ENCODE peak calls at places on chromosomes 16 and 17, in ten cellular contexts. E is fibroblast of lung; A is H7; S is cardiac muscle cell; X is heart left ventricle; V is NCI-H1092; U is activated CD8-positive, alpha-beta memory T cell treated with anti-CD3 and anti-CD28 coated beads, Interleukin-2, amount 50 U/mL, for 48 hours; Z is right lobe of liver; Q is endodermal cell; T is lung. J is an unnamed sample.

GRCh38 chr16:88941051-88941932 is 35.7 kb downstream of the CBFA2T3 start:
- DNase-seq in E (no peak), A (peak; percentile 88), S (peak; percentile 77), X (peak; percentile 63), V (no peak), U (no peak), Z (no peak), Q (peak; percentile 64), T (no peak), J (no peak)

GRCh38 chr16:80752563-80752962 is 51.8 kb downstream of the CDYL2 start:
- DNase-seq in E (no peak), A (no peak), S (no peak), X (no peak), V (no peak), U (no peak), Z (no peak), Q (no peak), T (no peak), J (no peak)

GRCh38 chr16:85381738-85382592 is 231.2 kb upstream of the GSE1 start:
- DNase-seq in E (no peak), A (no peak), S (peak; percentile 58), X (no peak), V (peak; percentile 31), U (no peak), Z (no peak), Q (no peak), T (no peak), J (no peak)

GRCh38 chr16:1678500-1679098 is 520 bp downstream of the JPT2 start:
- DNase-seq in E (peak; percentile 31), A (peak; percentile 66), S (peak; percentile 40), X (peak; percentile 35), V (no peak), U (peak; percentile 73), Z (peak; percentile 74), Q (peak; percentile 60), T (peak; percentile 38), J (peak; percentile 31)

GRCh38 chr17:37180371-37180770 is 195.4 kb upstream of the C17orf78 start:
- DNase-seq in E (peak; percentile 8), A (no peak), S (no peak), X (no peak), V (no peak), U (no peak), Z (no peak), Q (no peak), T (no peak), J (no peak)

GRCh38 chr16:35154627-35155026 is 1695.2 kb downstream of the TP53TG3F start:
- DNase-seq in E (no peak), A (no peak), S (no peak), X (no peak), V (no peak), U (no peak), Z (no peak), Q (no peak), T (no peak), J (no peak)

GRCh38 chr16:89507219-89507833 is 877 bp upstream of the SPG7 start:
- DNase-seq in E (peak; percentile 18), A (no peak), S (no peak), X (no peak), V (no peak), U (no peak), Z (no peak), Q (no peak), T (no peak), J (no peak)

GRCh38 chr16:4404247-4404966 is 12.0 kb downstream of the CORO7 start:
- DNase-seq in E (no peak), A (peak; percentile 96), S (peak; percentile 72), X (no peak), V (no peak), U (peak; percentile 66), Z (no peak), Q (peak; percentile 97), T (no peak), J (peak; percentile 76)

GRCh38 chr16:49964316-49964715 is 60.7 kb upstream of the CNEP1R1 start:
- DNase-seq in E (no peak), A (no peak), S (no peak), X (no peak), V (no peak), U (no peak), Z (no peak), Q (no peak), T (no peak), J (no peak)

GRCh38 chr17:74531231-74531761 is at the start of gene CD300LB:
- DNase-seq in E (no peak), A (peak; percentile 13), S (no peak), X (peak; percentile 3), V (no peak), U (peak; percentile 38), Z (no peak), Q (peak; percentile 41), T (no peak), J (no peak)

GRCh38 chr17:79529661-79530081 is 81.2 kb downstream of the RBFOX3 start:
- DNase-seq in E (no peak), A (no peak), S (no peak), X (no peak), V (no peak), U (no peak), Z (peak; percentile 46), Q (no peak), T (no peak), J (no peak)

J was measured in HuH-7.5.